ENCODE peak calls at places on chromosomes 11 and 22, in eight cellular contexts. I, X, U, B, K, A, M and O are unnamed samples.
A peak's percentile ranks its signal among the peaks of the same experiment; 100 is the strongest.

GRCh38 chr11:23976776-23977380 is 520.0 kb upstream of the LUZP2 start:
- DNase-seq in B (no peak), K (no peak), U (no peak), A (no peak), M (peak; percentile 70), I (no peak), X (no peak), O (no peak)

GRCh38 chr22:42752912-42753311 is 32.2 kb upstream of the A4GALT start:
- DNase-seq in U (no peak), M (no peak), A (no peak), K (no peak), B (no peak), X (no peak), I (no peak), O (no peak)

GRCh38 chr11:3191586-3192324 is 26.6 kb upstream of the OSBPL5 start:
- DNase-seq in B (no peak), X (no peak), I (no peak), K (peak; percentile 3), A (no peak), U (no peak), M (no peak), O (no peak)

GRCh38 chr11:11084337-11084736 is 226.5 kb upstream of the ZBED5 start:
- DNase-seq in I (no peak), U (no peak), X (no peak), K (no peak), B (no peak), A (no peak), M (no peak), O (no peak)

GRCh38 chr22:41417622-41418390 is 28.8 kb downstream of the TOB2 start:
- DNase-seq in I (no peak), A (peak; percentile 99), B (no peak), K (peak; percentile 89), M (no peak), X (no peak), U (peak; percentile 97), O (peak; percentile 97)

GRCh38 chr11:30284836-30285235 is 38.1 kb upstream of the ARL14EP start:
- DNase-seq in I (no peak), A (no peak), U (no peak), K (no peak), B (no peak), X (no peak), M (no peak), O (no peak)

GRCh38 chr11:65791719-65792213 is 4.9 kb downstream of the OVOL1 start:
- DNase-seq in I (no peak), U (no peak), X (no peak), M (no peak), B (no peak), K (peak; percentile 87), A (no peak), O (no peak)

GRCh38 chr11:74462009-74462408 is 5.3 kb downstream of the KCNE3 start:
- DNase-seq in I (peak; percentile 60), X (no peak), A (peak; percentile 80), B (peak; percentile 97), K (peak; percentile 61), U (peak; percentile 79), M (no peak), O (peak; percentile 87)

GRCh38 chr22:49771266-49772065 is 56.2 kb downstream of the BRD1 start:
- DNase-seq in U (no peak), M (no peak), X (no peak), B (no peak), K (no peak), A (no peak), I (no peak), O (no peak)

GRCh38 chr22:49768961-49769690 is 58.5 kb downstream of the BRD1 start:
- DNase-seq in I (no peak), A (no peak), K (peak; percentile 7), X (no peak), B (no peak), M (peak; percentile 61), U (no peak), O (peak; percentile 39)

GRCh38 chr22:49772692-49773091 is 55.0 kb downstream of the BRD1 start:
- DNase-seq in A (no peak), I (peak; percentile 43), K (no peak), X (no peak), B (no peak), M (no peak), U (no peak), O (no peak)

GRCh38 chr22:49769691-49770315 is 57.9 kb downstream of the BRD1 start:
- DNase-seq in A (no peak), K (peak; percentile 4), U (no peak), I (no peak), B (no peak), M (no peak), X (no peak), O (peak; percentile 39)

DNA sequence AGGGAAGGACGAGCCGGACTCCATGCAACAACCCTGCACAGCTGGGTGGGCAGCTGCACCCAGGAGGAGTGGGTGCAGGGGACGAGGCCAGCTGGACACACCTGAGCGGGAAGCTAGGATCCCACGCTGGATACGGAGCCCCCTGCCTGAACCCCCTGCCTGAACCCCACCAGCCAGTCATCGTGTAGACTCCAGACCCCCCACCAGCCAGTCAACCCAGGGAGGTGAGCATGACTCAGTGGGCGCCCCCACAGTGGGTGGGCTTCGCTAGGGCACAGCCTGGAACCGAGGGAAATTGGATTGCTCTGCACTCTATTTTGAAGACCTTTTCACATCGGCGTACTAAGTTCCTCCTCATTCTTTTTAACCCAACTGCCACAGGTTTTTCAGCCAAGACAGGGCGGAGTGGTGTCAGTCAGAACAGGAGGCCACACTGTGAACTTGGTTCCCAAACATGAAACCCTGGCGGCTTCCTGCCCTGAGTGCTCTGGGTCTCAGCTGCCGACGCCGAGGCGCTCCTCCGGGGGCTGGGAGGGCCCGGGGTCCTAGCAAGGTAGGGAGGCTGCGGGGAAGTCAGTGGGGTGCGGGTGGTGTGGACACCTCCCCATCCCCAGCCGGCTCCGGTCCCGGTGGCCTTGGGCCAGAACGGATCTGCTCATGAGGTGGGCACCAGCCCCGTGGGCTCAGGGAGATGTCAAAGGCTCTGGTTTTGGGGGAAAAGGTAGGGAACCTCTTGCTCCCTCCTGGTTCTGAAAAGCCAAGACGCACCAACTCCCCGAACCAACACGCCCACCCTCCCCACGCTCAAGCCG is 57.0 kb downstream of the BRD1 start:
- DNase-seq in A (no peak), I (no peak), B (no peak), M (no peak), U (peak; percentile 8), K (no peak), X (no peak), O (no peak)
- TF ChIP-seq POLR2A in A (no peak), I (no peak), B (no peak), M (no peak), U (no peak), K (no peak), X (no peak), O (no peak)

GRCh38 chr22:50326225-50326958 is 420 bp downstream of the DENND6B start:
- DNase-seq in M (no peak), I (no peak), A (no peak), K (no peak), U (no peak), X (no peak), B (no peak), O (no peak)

GRCh38 chr22:50327711-50328019 is 853 bp upstream of the DENND6B start:
- DNase-seq in I (no peak), X (no peak), B (no peak), A (no peak), U (no peak), M (no peak), K (no peak), O (no peak)

GRCh38 chr22:50325444-50326224 is 1.2 kb downstream of the DENND6B start:
- DNase-seq in A (no peak), U (no peak), X (no peak), M (no peak), I (no peak), K (no peak), B (peak; percentile 1), O (no peak)

GRCh38 chr22:50329236-50329635 is 2.4 kb upstream of the DENND6B start:
- DNase-seq in B (no peak), K (no peak), M (peak; percentile 65), A (no peak), I (no peak), U (no peak), X (no peak), O (no peak)

GRCh38 chr22:50326959-50327710 is at the start of gene DENND6B:
- DNase-seq in M (peak; percentile 69), U (peak; percentile 77), B (peak; percentile 81), A (peak; percentile 85), K (peak; percentile 83), X (no peak), I (peak; percentile 77), O (peak; percentile 88)
- TF ChIP-seq POLR2A in M (peak; percentile 67), U (peak; percentile 71), B (peak; percentile 50), A (peak; percentile 69), K (peak; percentile 67), X (peak; percentile 77), I (peak; percentile 72), O (no peak)

DNA sequence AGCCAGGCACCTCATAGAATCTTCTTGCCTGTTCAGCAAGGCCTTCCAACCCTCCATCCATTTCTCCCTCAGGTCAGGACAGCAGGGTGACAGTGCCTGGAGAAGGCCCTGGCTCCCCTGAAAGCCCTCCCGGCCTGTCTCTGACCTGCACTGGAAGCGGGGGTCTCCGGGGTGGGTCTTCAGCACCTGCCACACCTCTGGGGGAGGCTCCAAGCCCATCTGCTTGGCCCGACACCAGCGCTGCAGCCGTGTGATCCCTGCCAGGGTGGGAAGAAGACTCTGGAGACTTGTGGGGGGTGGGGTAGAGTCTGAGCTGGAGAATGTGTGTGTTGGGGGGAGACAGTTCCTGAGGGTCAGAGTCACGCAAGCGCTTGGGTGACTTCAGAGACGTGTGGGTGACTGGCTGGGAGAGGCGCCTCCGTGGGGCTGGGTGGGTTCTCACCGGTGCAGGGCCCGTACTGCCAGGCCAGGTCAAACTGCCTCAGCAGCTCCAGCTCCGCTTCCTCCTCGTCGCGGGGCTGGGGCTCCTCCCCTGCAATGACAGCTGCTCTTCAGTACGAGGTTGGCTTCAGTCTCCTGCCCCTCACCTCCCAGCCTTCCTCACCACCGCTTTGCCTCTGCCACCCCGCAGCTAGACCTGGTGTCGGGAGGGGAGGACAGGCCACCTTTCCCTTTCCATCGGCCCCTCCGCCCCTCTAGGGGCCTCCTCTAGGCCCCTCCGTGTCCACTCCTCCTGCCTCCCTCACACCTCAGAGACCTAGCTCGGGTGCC is 615 bp downstream of the POLD4 start:
- DNase-seq in X (no peak), U (no peak), M (no peak), K (peak; percentile 72), A (no peak), I (no peak), B (peak; percentile 83), O (peak; percentile 55)
- TF ChIP-seq POLR2A in X (no peak), U (no peak), M (peak; percentile 79), K (no peak), A (no peak), I (no peak), B (no peak), O (no peak)

DNA sequence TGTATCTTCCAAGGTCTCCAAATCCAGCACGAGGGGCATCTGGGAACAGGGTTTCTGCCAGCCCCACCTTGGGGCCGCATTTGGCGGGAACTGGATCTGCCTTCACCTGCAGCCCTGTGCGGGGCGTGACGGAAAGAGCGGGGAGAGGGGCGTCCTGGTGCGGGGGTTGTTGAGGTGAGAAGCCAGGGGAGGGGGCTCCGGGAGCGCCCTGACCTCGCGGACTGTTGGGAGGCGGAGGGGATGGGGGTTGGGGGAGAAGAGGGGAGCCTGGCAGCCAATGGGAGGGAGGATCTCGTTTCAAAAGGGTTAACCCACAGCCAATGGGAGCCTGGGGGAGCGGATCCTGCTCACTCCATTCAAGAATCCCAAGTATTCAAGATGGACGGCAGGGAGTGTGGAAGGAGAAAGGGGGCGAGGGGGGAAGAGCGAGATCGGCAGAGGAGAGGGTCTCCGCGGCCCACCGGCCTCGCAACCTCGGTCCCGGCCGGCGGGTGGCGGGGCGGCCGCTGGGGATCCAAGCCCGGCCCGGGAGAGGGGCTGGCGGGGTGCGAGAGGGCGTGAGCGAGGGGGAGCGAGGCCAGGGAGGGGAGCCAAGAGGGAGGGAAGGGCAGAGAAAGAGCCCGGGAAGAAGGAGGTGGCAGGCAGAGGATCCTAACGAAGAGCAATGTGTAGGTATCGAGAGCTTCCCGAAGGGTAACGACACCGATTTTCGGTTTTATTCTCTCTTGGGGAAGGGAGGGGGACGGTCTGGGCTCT is 11.5 kb downstream of the YPEL4 start:
- DNase-seq in B (no peak), M (peak; percentile 84), A (peak; percentile 50), I (no peak), U (peak; percentile 67), X (no peak), K (peak; percentile 44), O (peak; percentile 76)
- TF ChIP-seq POLR2A in B (no peak), M (peak; percentile 36), A (peak; percentile 48), I (no peak), U (no peak), X (peak; percentile 53), K (peak; percentile 12), O (peak; percentile 37)